ENCODE peak calls at places on chromosomes 16 and 17, in five cellular contexts. One of them, this sample, is unnamed.

GRCh38 chr17:7167832-7168231 is 11.3 kb downstream of the ASGR1 start:
- DNase-seq in CD8-positive, alpha-beta memory T cell: no peak
- DNase-seq in T follicular helper cell: no peak
- DNase-seq in AG04449: no peak
- DNase-seq in adrenal gland: no peak
- DNase-seq in this sample: peak

GRCh38 chr16:85819245-85819644 is 19.8 kb downstream of the COX4I1 start:
- DNase-seq in T follicular helper cell: peak
- DNase-seq in AG04449: no peak
- DNase-seq in adrenal gland: peak
- DNase-seq in CD8-positive, alpha-beta memory T cell: peak
- DNase-seq in this sample: peak

GRCh38 chr17:48596735-48597491 is 3.3 kb upstream of the HOXB5 start:
- DNase-seq in AG04449: no peak
- DNase-seq in CD8-positive, alpha-beta memory T cell: no peak
- DNase-seq in T follicular helper cell: no peak
- DNase-seq in adrenal gland: no peak
- DNase-seq in this sample: no peak

GRCh38 chr16:25064967-25065366 is 46.6 kb upstream of the LCMT1 start:
- DNase-seq in adrenal gland: peak
- DNase-seq in AG04449: no peak
- DNase-seq in T follicular helper cell: no peak
- DNase-seq in CD8-positive, alpha-beta memory T cell: no peak
- DNase-seq in this sample: no peak

GRCh38 chr17:62668091-62668804 is 40.8 kb downstream of the MRC2 start:
- DNase-seq in CD8-positive, alpha-beta memory T cell: no peak
- DNase-seq in AG04449: no peak
- DNase-seq in adrenal gland: no peak
- DNase-seq in T follicular helper cell: no peak
- DNase-seq in this sample: peak

GRCh38 chr16:71811261-71811803 is 2.7 kb upstream of the AP1G1 start:
- DNase-seq in CD8-positive, alpha-beta memory T cell: no peak
- DNase-seq in AG04449: no peak
- DNase-seq in T follicular helper cell: no peak
- DNase-seq in adrenal gland: no peak
- DNase-seq in this sample: no peak

GRCh38 chr17:56269509-56269908 is 116.2 kb downstream of the ANKFN1 start:
- DNase-seq in adrenal gland: no peak
- DNase-seq in AG04449: peak
- DNase-seq in T follicular helper cell: no peak
- DNase-seq in CD8-positive, alpha-beta memory T cell: no peak
- DNase-seq in this sample: no peak

GRCh38 chr17:58956997-58957724 is 149.5 kb downstream of the TRIM37 start:
- DNase-seq in AG04449: peak
- DNase-seq in adrenal gland: no peak
- DNase-seq in T follicular helper cell: no peak
- DNase-seq in CD8-positive, alpha-beta memory T cell: no peak
- DNase-seq in this sample: no peak

GRCh38 chr16:17369441-17369951 is 101.3 kb downstream of the XYLT1 start:
- DNase-seq in AG04449: no peak
- DNase-seq in CD8-positive, alpha-beta memory T cell: peak
- DNase-seq in adrenal gland: peak
- DNase-seq in T follicular helper cell: peak
- DNase-seq in this sample: no peak

GRCh38 chr17:77061711-77062110 is 79.1 kb upstream of the SEC14L1 start:
- DNase-seq in adrenal gland: peak
- DNase-seq in AG04449: no peak
- DNase-seq in CD8-positive, alpha-beta memory T cell: no peak
- DNase-seq in T follicular helper cell: no peak
- DNase-seq in this sample: no peak

GRCh38 chr17:67353161-67353560 is 13.2 kb downstream of the PSMD12 start:
- DNase-seq in CD8-positive, alpha-beta memory T cell: no peak
- DNase-seq in T follicular helper cell: no peak
- DNase-seq in AG04449: no peak
- DNase-seq in adrenal gland: no peak
- DNase-seq in this sample: no peak

GRCh38 chr16:81096715-81097208 is 567 bp upstream of the GCSH start:
- DNase-seq in CD8-positive, alpha-beta memory T cell: no peak
- DNase-seq in T follicular helper cell: no peak
- DNase-seq in adrenal gland: no peak
- DNase-seq in AG04449: no peak
- DNase-seq in this sample: no peak

GRCh38 chr17:46869296-46869695 is 17.9 kb downstream of the WNT9B start:
- DNase-seq in CD8-positive, alpha-beta memory T cell: no peak
- DNase-seq in adrenal gland: no peak
- DNase-seq in AG04449: no peak
- DNase-seq in T follicular helper cell: no peak
- DNase-seq in this sample: no peak

GRCh38 chr17:2484876-2485275 is 26.8 kb downstream of the METTL16 start:
- DNase-seq in CD8-positive, alpha-beta memory T cell: no peak
- DNase-seq in AG04449: no peak
- DNase-seq in adrenal gland: no peak
- DNase-seq in T follicular helper cell: no peak
- DNase-seq in this sample: no peak

GRCh38 chr16:67968440-67969285 is at the start of gene SLC12A4:
- DNase-seq in AG04449: no peak
- DNase-seq in T follicular helper cell: peak
- DNase-seq in adrenal gland: peak
- DNase-seq in CD8-positive, alpha-beta memory T cell: peak
- DNase-seq in this sample: no peak

GRCh38 chr17:47733047-47733413 is at the start of gene TBX21:
- DNase-seq in CD8-positive, alpha-beta memory T cell: peak
- DNase-seq in AG04449: no peak
- DNase-seq in adrenal gland: peak
- DNase-seq in T follicular helper cell: peak
- DNase-seq in this sample: no peak

GRCh38 chr17:9021985-9022552 is 759 bp downstream of the NTN1 start:
- DNase-seq in CD8-positive, alpha-beta memory T cell: no peak
- DNase-seq in T follicular helper cell: no peak
- DNase-seq in adrenal gland: no peak
- DNase-seq in AG04449: no peak
- DNase-seq in this sample: no peak

GRCh38 chr17:45090711-45091110 is 29.6 kb downstream of the NMT1 start:
- DNase-seq in T follicular helper cell: no peak
- DNase-seq in CD8-positive, alpha-beta memory T cell: no peak
- DNase-seq in adrenal gland: peak
- DNase-seq in AG04449: no peak
- DNase-seq in this sample: no peak

GRCh38 chr16:71748226-71748625 is 23.7 kb upstream of the PHLPP2 start:
- DNase-seq in adrenal gland: no peak
- DNase-seq in T follicular helper cell: no peak
- DNase-seq in AG04449: no peak
- DNase-seq in CD8-positive, alpha-beta memory T cell: no peak
- DNase-seq in this sample: no peak

GRCh38 chr17:77393867-77394539 is 253.2 kb downstream of the SEC14L1 start:
- DNase-seq in T follicular helper cell: no peak
- DNase-seq in adrenal gland: no peak
- DNase-seq in CD8-positive, alpha-beta memory T cell: no peak
- DNase-seq in AG04449: no peak
- DNase-seq in this sample: no peak

GRCh38 chr16:80369559-80369958 is 171.2 kb upstream of the DYNLRB2 start:
- DNase-seq in adrenal gland: peak
- DNase-seq in AG04449: peak
- DNase-seq in T follicular helper cell: no peak
- DNase-seq in CD8-positive, alpha-beta memory T cell: no peak
- DNase-seq in this sample: peak

GRCh38 chr17:67515490-67516088 is 138.5 kb downstream of the PITPNC1 start:
- DNase-seq in T follicular helper cell: no peak
- DNase-seq in CD8-positive, alpha-beta memory T cell: no peak
- DNase-seq in adrenal gland: no peak
- DNase-seq in AG04449: no peak
- DNase-seq in this sample: no peak